ENCODE peak calls at places on chromosomes 1 and 21, in eight cellular contexts. One of them, this sample, is unnamed.

GRCh38 chr1:6075747-6076146 is 30.1 kb downstream of the KCNAB2 start:
- DNase-seq in right atrium auricular region: no peak
- DNase-seq in WTC11: no peak
- DNase-seq in tibial nerve: no peak
- DNase-seq in endothelial cell: no peak
- DNase-seq in ovary: no peak
- DNase-seq in uterus: no peak
- DNase-seq in PC-3: peak; percentile 69
- DNase-seq in this sample: no peak

GRCh38 chr1:156708245-156708661 is 2.9 kb upstream of the CRABP2 start:
- DNase-seq in WTC11: peak; percentile 69
- DNase-seq in PC-3: no peak
- DNase-seq in ovary: no peak
- DNase-seq in tibial nerve: no peak
- DNase-seq in right atrium auricular region: no peak
- DNase-seq in uterus: no peak
- DNase-seq in endothelial cell: no peak
- DNase-seq in this sample: no peak

GRCh38 chr1:36481771-36482723 is 666 bp downstream of the CSF3R start:
- DNase-seq in right atrium auricular region: no peak
- DNase-seq in tibial nerve: no peak
- DNase-seq in ovary: no peak
- DNase-seq in endothelial cell: no peak
- DNase-seq in uterus: no peak
- DNase-seq in WTC11: no peak
- DNase-seq in PC-3: no peak
- DNase-seq in this sample: no peak

GRCh38 chr1:206541236-206541833 is 34.0 kb downstream of the RASSF5 start:
- DNase-seq in PC-3: no peak
- DNase-seq in ovary: no peak
- DNase-seq in endothelial cell: no peak
- DNase-seq in WTC11: no peak
- DNase-seq in right atrium auricular region: no peak
- DNase-seq in tibial nerve: no peak
- DNase-seq in uterus: no peak
- DNase-seq in this sample: no peak

GRCh38 chr1:161162806-161163205 is 3.4 kb upstream of the PPOX start:
- DNase-seq in uterus: no peak
- DNase-seq in WTC11: no peak
- DNase-seq in right atrium auricular region: no peak
- DNase-seq in PC-3: no peak
- DNase-seq in ovary: no peak
- DNase-seq in endothelial cell: no peak
- DNase-seq in tibial nerve: no peak
- DNase-seq in this sample: no peak

GRCh38 chr1:215720121-215720520 is 153.0 kb downstream of the KCTD3 start:
- DNase-seq in uterus: no peak
- DNase-seq in ovary: no peak
- DNase-seq in right atrium auricular region: no peak
- DNase-seq in tibial nerve: no peak
- DNase-seq in PC-3: no peak
- DNase-seq in WTC11: no peak
- DNase-seq in endothelial cell: no peak
- DNase-seq in this sample: no peak

GRCh38 chr1:36988311-36988710 is 46.0 kb downstream of the GRIK3 start:
- DNase-seq in uterus: no peak
- DNase-seq in tibial nerve: no peak
- DNase-seq in WTC11: no peak
- DNase-seq in right atrium auricular region: no peak
- DNase-seq in ovary: peak; percentile 37
- DNase-seq in endothelial cell: no peak
- DNase-seq in PC-3: no peak
- DNase-seq in this sample: no peak

GRCh38 chr1:154652893-154653292 is 44.9 kb upstream of the ADAR start:
- DNase-seq in PC-3: no peak
- DNase-seq in endothelial cell: no peak
- DNase-seq in uterus: no peak
- DNase-seq in WTC11: no peak
- DNase-seq in tibial nerve: no peak
- DNase-seq in right atrium auricular region: no peak
- DNase-seq in ovary: no peak
- DNase-seq in this sample: no peak

GRCh38 chr1:206982216-206982615 is 12.0 kb upstream of the FCAMR start:
- DNase-seq in endothelial cell: peak; percentile 57
- DNase-seq in right atrium auricular region: no peak
- DNase-seq in uterus: no peak
- DNase-seq in ovary: no peak
- DNase-seq in PC-3: peak; percentile 92
- DNase-seq in WTC11: peak; percentile 59
- DNase-seq in tibial nerve: peak; percentile 57
- DNase-seq in this sample: peak; percentile 46

GRCh38 chr1:160971618-160972056 is 17.0 kb upstream of the ITLN2 start:
- DNase-seq in tibial nerve: no peak
- DNase-seq in ovary: no peak
- DNase-seq in uterus: no peak
- DNase-seq in WTC11: peak; percentile 35
- DNase-seq in PC-3: no peak
- DNase-seq in right atrium auricular region: no peak
- DNase-seq in endothelial cell: no peak
- DNase-seq in this sample: no peak

GRCh38 chr1:176469450-176469985 is 6.5 kb downstream of the PAPPA2 start:
- DNase-seq in uterus: no peak
- DNase-seq in WTC11: no peak
- DNase-seq in tibial nerve: no peak
- DNase-seq in endothelial cell: no peak
- DNase-seq in ovary: no peak
- DNase-seq in right atrium auricular region: no peak
- DNase-seq in PC-3: no peak
- DNase-seq in this sample: no peak

GRCh38 chr1:155840391-155840790 is 16.6 kb downstream of the GON4L start:
- DNase-seq in PC-3: no peak
- DNase-seq in endothelial cell: no peak
- DNase-seq in right atrium auricular region: no peak
- DNase-seq in uterus: no peak
- DNase-seq in tibial nerve: no peak
- DNase-seq in ovary: no peak
- DNase-seq in WTC11: no peak
- DNase-seq in this sample: no peak

DNA sequence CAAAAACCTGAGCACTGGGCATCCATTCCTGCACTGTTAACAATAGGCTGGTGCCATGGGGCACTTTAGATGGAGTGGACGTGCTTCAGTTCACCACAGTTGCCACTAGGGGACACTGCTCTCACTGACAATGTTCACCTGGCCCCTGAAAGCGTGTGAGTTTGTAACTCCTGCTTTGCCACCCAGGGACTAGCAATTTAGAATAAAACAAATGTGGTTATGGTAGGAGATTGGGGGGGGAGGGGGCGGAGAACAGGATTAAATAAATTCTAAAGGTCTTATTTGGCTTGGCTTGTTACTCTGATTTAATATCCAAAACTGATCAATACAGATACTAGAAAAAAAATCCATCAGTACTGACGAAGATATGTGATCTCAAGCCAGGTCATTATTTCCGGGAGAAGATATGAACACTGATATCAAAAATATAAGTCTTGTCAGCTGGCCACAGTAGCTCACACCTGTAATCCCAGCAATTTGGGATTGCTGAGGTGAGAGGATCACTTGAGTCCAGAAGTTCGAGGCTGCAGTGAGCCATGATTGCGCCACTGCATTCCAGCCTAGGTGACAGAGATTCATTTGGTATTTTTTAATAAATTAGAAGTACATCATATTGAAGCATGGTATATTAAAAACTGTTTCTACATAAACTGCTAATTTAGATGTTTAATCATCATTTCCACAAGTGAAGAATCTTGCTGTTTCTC is 23.2 kb downstream of the INTS7 start:
- DNase-seq in uterus: peak; percentile 54
- DNase-seq in tibial nerve: peak; percentile 81
- DNase-seq in PC-3: peak; percentile 89
- DNase-seq in right atrium auricular region: peak; percentile 77
- DNase-seq in WTC11: peak; percentile 70
- DNase-seq in ovary: peak; percentile 67
- DNase-seq in endothelial cell: peak; percentile 60
- DNase-seq in this sample: peak; percentile 72
- TF ChIP-seq CTCF in uterus: peak; percentile 81
- TF ChIP-seq CTCF in tibial nerve: peak; percentile 92
- TF ChIP-seq CTCF in PC-3: peak; percentile 99
- TF ChIP-seq CTCF in right atrium auricular region: peak; percentile 91
- TF ChIP-seq CTCF in WTC11: peak; percentile 81
- TF ChIP-seq CTCF in ovary: peak; percentile 81
- TF ChIP-seq CTCF in endothelial cell: peak; percentile 92
- TF ChIP-seq CTCF in this sample: peak; percentile 100

GRCh38 chr21:45051580-45052434 is 22.6 kb upstream of the ADARB1 start:
- DNase-seq in right atrium auricular region: no peak
- DNase-seq in uterus: no peak
- DNase-seq in PC-3: no peak
- DNase-seq in endothelial cell: no peak
- DNase-seq in ovary: no peak
- DNase-seq in tibial nerve: no peak
- DNase-seq in WTC11: no peak
- DNase-seq in this sample: no peak
- TF ChIP-seq CTCF in right atrium auricular region: no peak
- TF ChIP-seq CTCF in uterus: no peak
- TF ChIP-seq CTCF in PC-3: no peak
- TF ChIP-seq CTCF in endothelial cell: no peak
- TF ChIP-seq CTCF in ovary: no peak
- TF ChIP-seq CTCF in tibial nerve: no peak
- TF ChIP-seq CTCF in WTC11: no peak
- TF ChIP-seq CTCF in this sample: no peak

GRCh38 chr1:231020139-231020601 is 19.9 kb downstream of the FAM89A start:
- DNase-seq in right atrium auricular region: no peak
- DNase-seq in tibial nerve: no peak
- DNase-seq in uterus: peak; percentile 36
- DNase-seq in endothelial cell: no peak
- DNase-seq in ovary: no peak
- DNase-seq in WTC11: no peak
- DNase-seq in PC-3: peak; percentile 78
- DNase-seq in this sample: no peak
- TF ChIP-seq CTCF in right atrium auricular region: no peak
- TF ChIP-seq CTCF in tibial nerve: no peak
- TF ChIP-seq CTCF in uterus: no peak
- TF ChIP-seq CTCF in endothelial cell: no peak
- TF ChIP-seq CTCF in ovary: no peak
- TF ChIP-seq CTCF in WTC11: no peak
- TF ChIP-seq CTCF in PC-3: peak; percentile 45
- TF ChIP-seq CTCF in this sample: no peak

GRCh38 chr21:42594616-42595280 is 58.7 kb upstream of the PDE9A start:
- DNase-seq in right atrium auricular region: no peak
- DNase-seq in WTC11: no peak
- DNase-seq in tibial nerve: no peak
- DNase-seq in ovary: no peak
- DNase-seq in endothelial cell: no peak
- DNase-seq in PC-3: no peak
- DNase-seq in uterus: no peak
- DNase-seq in this sample: no peak

GRCh38 chr21:42593815-42594157 is 59.6 kb upstream of the PDE9A start:
- DNase-seq in ovary: no peak
- DNase-seq in tibial nerve: no peak
- DNase-seq in PC-3: no peak
- DNase-seq in endothelial cell: no peak
- DNase-seq in uterus: no peak
- DNase-seq in right atrium auricular region: no peak
- DNase-seq in WTC11: no peak
- DNase-seq in this sample: no peak

GRCh38 chr21:42596657-42597056 is 56.8 kb upstream of the PDE9A start:
- DNase-seq in right atrium auricular region: no peak
- DNase-seq in WTC11: no peak
- DNase-seq in uterus: no peak
- DNase-seq in PC-3: no peak
- DNase-seq in ovary: no peak
- DNase-seq in tibial nerve: no peak
- DNase-seq in endothelial cell: no peak
- DNase-seq in this sample: no peak

GRCh38 chr21:42597487-42598158 is 55.8 kb upstream of the PDE9A start:
- DNase-seq in tibial nerve: no peak
- DNase-seq in right atrium auricular region: no peak
- DNase-seq in ovary: no peak
- DNase-seq in endothelial cell: no peak
- DNase-seq in PC-3: no peak
- DNase-seq in uterus: no peak
- DNase-seq in WTC11: no peak
- DNase-seq in this sample: no peak

DNA sequence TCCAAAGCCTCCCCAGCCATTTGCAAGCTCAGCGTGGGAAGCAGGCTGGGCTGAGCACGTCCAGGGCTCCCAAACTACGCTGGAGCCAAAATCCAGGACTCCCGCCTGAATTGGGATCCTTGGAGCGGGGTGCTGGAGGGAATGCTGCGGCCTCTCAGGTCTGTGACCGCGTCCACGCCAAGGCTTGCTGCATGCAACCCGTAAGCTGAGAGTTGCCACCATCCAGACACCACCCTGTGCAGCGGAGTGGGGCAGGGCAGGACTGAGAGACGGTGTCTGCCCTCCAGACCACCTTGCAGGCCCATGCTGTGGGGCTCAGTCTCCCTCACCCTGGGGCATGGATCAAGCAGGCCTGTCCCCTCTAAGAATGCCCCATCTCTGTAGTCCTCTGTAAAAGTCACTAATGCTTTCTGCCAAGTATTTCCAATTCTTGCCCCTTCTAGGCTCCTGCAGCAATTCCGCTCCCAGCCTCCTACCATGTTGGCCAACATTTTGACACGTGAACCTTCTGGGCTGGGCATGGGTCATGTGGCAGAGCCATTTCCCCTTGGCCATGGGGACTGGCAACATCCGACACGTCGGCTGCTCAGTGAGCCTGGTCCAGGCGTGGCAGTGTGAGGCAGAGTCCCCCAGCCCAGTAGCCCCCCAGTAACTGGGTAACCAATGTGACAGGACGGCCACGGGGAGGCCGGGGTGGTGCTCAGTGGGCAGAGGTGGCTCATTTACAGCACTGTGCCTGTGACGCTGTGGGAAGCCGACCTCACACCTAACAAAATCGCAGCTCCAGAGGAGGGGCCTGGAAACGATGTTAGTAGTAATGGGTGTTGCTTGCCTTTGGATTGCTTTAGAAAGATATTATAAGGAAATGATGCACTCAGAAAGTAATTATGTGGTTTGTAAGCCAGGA is 57.9 kb upstream of the PDE9A start:
- DNase-seq in uterus: no peak
- DNase-seq in ovary: no peak
- DNase-seq in endothelial cell: no peak
- DNase-seq in tibial nerve: no peak
- DNase-seq in PC-3: no peak
- DNase-seq in WTC11: no peak
- DNase-seq in right atrium auricular region: no peak
- DNase-seq in this sample: no peak
- TF ChIP-seq CTCF in uterus: no peak
- TF ChIP-seq CTCF in ovary: no peak
- TF ChIP-seq CTCF in endothelial cell: no peak
- TF ChIP-seq CTCF in tibial nerve: no peak
- TF ChIP-seq CTCF in PC-3: no peak
- TF ChIP-seq CTCF in WTC11: no peak
- TF ChIP-seq CTCF in right atrium auricular region: no peak
- TF ChIP-seq CTCF in this sample: no peak